ENCODE peak calls at places on chromosomes 13 and 19, in seven cellular contexts. U, M, A, F, V, H and I are unnamed samples.

GRCh38 chr13:95698047-95698749 is 21.3 kb downstream of the DNAJC3 start:
- DNase-seq in U (no peak), M (no peak), A (peak), F (no peak), V (no peak), H (no peak), I (no peak)

GRCh38 chr13:48094404-48094780 is 512 bp downstream of the MED4 start:
- DNase-seq in U (no peak), M (no peak), A (no peak), F (no peak), V (no peak), H (no peak), I (peak)

GRCh38 chr13:50714886-50715285 is 128.6 kb downstream of the DLEU7 start:
- DNase-seq in U (no peak), M (no peak), A (no peak), F (no peak), V (no peak), H (no peak), I (no peak)

GRCh38 chr19:46065486-46065885 is 24.7 kb upstream of the IGFL4 start:
- DNase-seq in U (no peak), M (no peak), A (no peak), F (no peak), V (no peak), H (no peak), I (no peak)

GRCh38 chr19:47756627-47756929 is 11.2 kb downstream of the NOP53 start:
- DNase-seq in U (no peak), M (no peak), A (no peak), F (no peak), V (no peak), H (no peak), I (no peak)

GRCh38 chr13:105474983-105475382 is 1060.5 kb downstream of the EFNB2 start:
- DNase-seq in U (no peak), M (no peak), A (no peak), F (peak), V (no peak), H (no peak), I (no peak)

GRCh38 chr19:5913739-5914357 is at the start of gene CAPS:
- DNase-seq in U (no peak), M (no peak), A (no peak), F (no peak), V (no peak), H (peak), I (no peak)

GRCh38 chr19:4052114-4052992 is 14.3 kb downstream of the ZBTB7A start:
- DNase-seq in U (no peak), M (no peak), A (no peak), F (no peak), V (no peak), H (peak), I (no peak)

GRCh38 chr13:98321356-98321755 is 144.3 kb upstream of the RNF113B start:
- DNase-seq in U (no peak), M (no peak), A (no peak), F (no peak), V (no peak), H (no peak), I (no peak)

GRCh38 chr19:4374451-4375163 is 25.7 kb downstream of the SH3GL1 start:
- DNase-seq in U (no peak), M (no peak), A (peak), F (no peak), V (no peak), H (peak), I (no peak)

GRCh38 chr19:3083964-3084363 is 10.2 kb upstream of the GNA11 start:
- DNase-seq in U (no peak), M (no peak), A (no peak), F (no peak), V (no peak), H (no peak), I (no peak)

GRCh38 chr19:13932911-13933393 is 5.3 kb downstream of the PODNL1 start:
- DNase-seq in U (no peak), M (no peak), A (no peak), F (peak), V (no peak), H (no peak), I (no peak)

GRCh38 chr13:31050486-31051400 is 111.0 kb downstream of the HSPH1 start:
- DNase-seq in U (no peak), M (no peak), A (peak), F (peak), V (no peak), H (no peak), I (no peak)

GRCh38 chr13:46687810-46688209 is 109.2 kb downstream of the ESD start:
- DNase-seq in U (peak), M (no peak), A (no peak), F (no peak), V (no peak), H (peak), I (no peak)

GRCh38 chr13:79837741-79838450 is 356.9 kb downstream of the NDFIP2 start:
- DNase-seq in U (no peak), M (no peak), A (no peak), F (no peak), V (no peak), H (no peak), I (no peak)

GRCh38 chr13:37540228-37540627 is 58.3 kb downstream of the POSTN start:
- DNase-seq in U (no peak), M (no peak), A (no peak), F (no peak), V (no peak), H (no peak), I (no peak)

GRCh38 chr13:63855457-63856118 is 2439.9 kb upstream of the PCDH20 start:
- DNase-seq in U (no peak), M (no peak), A (no peak), F (no peak), V (no peak), H (peak), I (no peak)

GRCh38 chr13:65093352-65093751 is 2136.8 kb downstream of the PCDH9 start:
- DNase-seq in U (no peak), M (no peak), A (no peak), F (peak), V (no peak), H (no peak), I (no peak)

GRCh38 chr19:51546650-51547396 is 15.4 kb upstream of the SIGLEC6 start:
- DNase-seq in U (no peak), M (no peak), A (peak), F (no peak), V (no peak), H (no peak), I (no peak)

GRCh38 chr19:19540707-19541515 is 2.8 kb downstream of the CILP2 start:
- DNase-seq in U (peak), M (no peak), A (peak), F (peak), V (peak), H (no peak), I (peak)
- TF ChIP-seq TAF1 in U (no peak), M (no peak), A (no peak), F (no peak), V (no peak), H (no peak), I (no peak)

GRCh38 chr19:10461047-10461949 is 41.0 kb downstream of the PDE4A start:
- DNase-seq in U (peak), M (peak), A (peak), F (peak), V (peak), H (peak), I (peak)
- TF ChIP-seq TAF1 in U (no peak), M (no peak), A (no peak), F (no peak), V (no peak), H (no peak), I (no peak)

DNA sequence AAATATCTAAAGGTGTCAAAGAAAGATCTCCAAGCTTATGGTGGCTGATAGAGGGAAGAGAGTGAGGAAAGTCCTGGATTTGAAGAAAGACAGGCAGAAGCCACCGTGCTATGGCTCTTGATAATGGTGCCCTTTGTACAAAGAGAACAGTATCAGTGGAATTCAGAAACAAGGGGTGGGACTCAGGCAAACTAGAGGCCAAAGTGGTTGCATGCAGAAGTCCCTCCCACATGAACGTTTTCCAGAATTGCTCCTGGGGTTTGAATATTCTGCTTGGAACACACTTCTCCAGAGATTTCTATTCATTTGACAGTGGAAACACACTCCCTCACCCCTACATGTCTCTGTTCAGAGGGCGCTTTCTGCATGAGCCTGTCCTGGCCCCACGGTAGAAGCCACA is 10.1 kb upstream of the MBNL2 start:
- DNase-seq in U (no peak), M (no peak), A (no peak), F (no peak), V (no peak), H (no peak), I (no peak)
- TF ChIP-seq TAF1 in U (no peak), M (no peak), A (no peak), F (no peak), V (no peak), H (no peak), I (no peak)

DNA sequence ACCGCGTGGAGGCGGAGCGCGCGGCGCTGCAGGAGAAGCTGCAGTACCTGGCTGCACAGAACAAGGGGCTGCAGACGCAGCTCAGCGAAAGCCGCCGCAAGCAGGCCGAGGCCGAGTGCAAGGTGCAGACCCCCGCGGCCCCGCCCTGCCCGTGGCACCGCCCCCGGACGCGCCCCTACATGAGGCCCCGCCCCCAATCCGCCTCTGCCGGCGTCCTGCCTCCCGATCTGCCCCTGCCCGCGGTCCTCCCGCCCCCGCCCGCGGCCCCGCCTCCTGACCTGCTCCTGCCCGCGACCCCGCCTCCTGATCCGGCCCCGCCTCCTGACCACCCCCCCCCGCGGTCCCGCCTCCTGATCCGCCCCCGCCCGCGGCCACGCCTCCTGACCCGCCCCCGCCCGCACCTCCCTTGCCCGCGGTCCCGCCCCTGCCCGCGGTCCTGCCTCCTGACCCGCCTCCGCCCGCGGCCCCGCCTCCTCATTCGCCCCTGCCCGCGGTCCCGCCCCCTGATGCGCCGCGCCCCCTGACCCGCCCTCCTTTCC is 11.7 kb downstream of the PRR36 start:
- DNase-seq in U (peak), M (no peak), A (peak), F (peak), V (peak), H (no peak), I (peak)
- TF ChIP-seq TAF1 in U (peak), M (no peak), A (no peak), F (no peak), V (no peak), H (no peak), I (no peak)

DNA sequence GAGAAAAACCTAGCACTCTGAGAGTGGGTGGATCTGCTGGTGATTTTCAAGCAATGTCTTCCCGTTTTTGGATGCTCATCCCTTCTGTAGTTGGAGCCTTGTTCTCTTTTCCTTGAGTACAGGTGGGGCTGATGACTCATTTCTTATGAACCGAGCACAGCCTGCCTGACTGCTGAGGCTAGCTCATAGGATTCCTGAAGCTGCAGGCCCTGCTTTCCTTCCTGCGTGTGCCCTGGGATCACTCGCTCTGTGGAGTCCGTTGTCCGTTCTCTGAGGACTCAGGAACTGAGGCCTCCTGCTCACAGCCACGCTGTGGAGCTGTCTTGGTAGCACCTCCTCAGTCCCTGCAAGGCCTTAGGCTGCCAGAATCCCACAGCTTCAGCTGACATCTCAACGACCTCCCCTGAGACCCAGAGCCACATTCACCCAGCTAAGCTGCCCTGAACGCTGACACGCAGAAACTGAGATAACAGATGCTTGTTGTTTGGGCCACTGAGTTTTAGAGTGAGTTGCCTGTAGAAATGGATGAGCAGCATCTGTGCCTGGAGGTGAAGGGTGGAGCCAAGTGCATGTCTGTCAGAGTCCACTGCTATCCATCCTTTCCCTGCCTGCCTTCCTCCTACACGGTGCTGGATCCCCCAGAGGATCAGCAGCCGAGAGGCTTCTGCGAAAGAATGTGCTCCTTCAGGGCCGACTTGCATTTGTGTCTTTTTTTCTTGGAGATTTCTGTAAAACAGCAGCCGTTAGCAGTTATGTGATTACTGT is 73.0 kb downstream of the ARHGEF7 start:
- DNase-seq in U (no peak), M (no peak), A (no peak), F (no peak), V (no peak), H (no peak), I (no peak)
- TF ChIP-seq TAF1 in U (no peak), M (no peak), A (no peak), F (no peak), V (no peak), H (no peak), I (no peak)